ENCODE peak calls at places on chromosome X, in ten cellular contexts. One of them, this sample, is unnamed. For H3K27me3 and H3K4me1, the result is how much of the 10 kb centered on the place peaks cover.

GRCh38 chrX:54248309-54248708 is 65.3 kb upstream of the FAM120C start:
- DNase-seq in GM23338: peak
- DNase-seq in small intestine: peak
- DNase-seq in psoas muscle: no peak
- DNase-seq in ascending aorta: no peak
- DNase-seq in MM.1S: peak
- DNase-seq in heart right ventricle: no peak
- DNase-seq in DND-41: no peak
- DNase-seq in right cardiac atrium: no peak
- DNase-seq in tibial artery: no peak
- DNase-seq in this sample: no peak

GRCh38 chrX:47191331-47191730 is 2.3 kb upstream of the UBA1 start:
- DNase-seq in GM23338: peak
- DNase-seq in small intestine: peak
- DNase-seq in psoas muscle: no peak
- DNase-seq in ascending aorta: no peak
- DNase-seq in MM.1S: peak
- DNase-seq in heart right ventricle: no peak
- DNase-seq in DND-41: peak
- DNase-seq in right cardiac atrium: peak
- DNase-seq in tibial artery: no peak
- DNase-seq in this sample: no peak

GRCh38 chrX:74343970-74344622 is 40.1 kb downstream of the ZCCHC13 start:
- DNase-seq in GM23338: peak
- DNase-seq in small intestine: peak
- DNase-seq in psoas muscle: no peak
- DNase-seq in ascending aorta: peak
- DNase-seq in MM.1S: peak
- DNase-seq in heart right ventricle: no peak
- DNase-seq in DND-41: peak
- DNase-seq in right cardiac atrium: no peak
- DNase-seq in tibial artery: peak
- DNase-seq in this sample: no peak

GRCh38 chrX:151983186-151983585 is 8.7 kb upstream of the GABRE start:
- DNase-seq in GM23338: no peak
- DNase-seq in small intestine: peak
- DNase-seq in psoas muscle: no peak
- DNase-seq in ascending aorta: no peak
- DNase-seq in MM.1S: no peak
- DNase-seq in heart right ventricle: no peak
- DNase-seq in DND-41: no peak
- DNase-seq in right cardiac atrium: no peak
- DNase-seq in tibial artery: no peak
- DNase-seq in this sample: no peak

GRCh38 chrX:41672643-41673042 is 16.1 kb upstream of the GPR34 start:
- DNase-seq in GM23338: no peak
- DNase-seq in small intestine: no peak
- DNase-seq in psoas muscle: no peak
- DNase-seq in ascending aorta: no peak
- DNase-seq in MM.1S: no peak
- DNase-seq in heart right ventricle: no peak
- DNase-seq in DND-41: no peak
- DNase-seq in right cardiac atrium: no peak
- DNase-seq in tibial artery: no peak
- DNase-seq in this sample: no peak

GRCh38 chrX:70998402-70999027 is 67.6 kb upstream of the SLC7A3 start:
- DNase-seq in GM23338: peak
- DNase-seq in small intestine: peak
- DNase-seq in psoas muscle: no peak
- DNase-seq in ascending aorta: no peak
- DNase-seq in MM.1S: no peak
- DNase-seq in heart right ventricle: no peak
- DNase-seq in DND-41: peak
- DNase-seq in right cardiac atrium: no peak
- DNase-seq in tibial artery: no peak
- DNase-seq in this sample: peak

GRCh38 chrX:30875957-30876356 is 13.1 kb downstream of the TAB3 start:
- DNase-seq in GM23338: no peak
- DNase-seq in small intestine: no peak
- DNase-seq in psoas muscle: no peak
- DNase-seq in ascending aorta: no peak
- DNase-seq in MM.1S: no peak
- DNase-seq in heart right ventricle: no peak
- DNase-seq in DND-41: no peak
- DNase-seq in right cardiac atrium: no peak
- DNase-seq in tibial artery: no peak
- DNase-seq in this sample: no peak

GRCh38 chrX:41912922-41913321 is 10.4 kb downstream of the CASK start:
- DNase-seq in GM23338: no peak
- DNase-seq in small intestine: no peak
- DNase-seq in psoas muscle: no peak
- DNase-seq in ascending aorta: no peak
- DNase-seq in MM.1S: no peak
- DNase-seq in heart right ventricle: no peak
- DNase-seq in DND-41: no peak
- DNase-seq in right cardiac atrium: no peak
- DNase-seq in tibial artery: no peak
- DNase-seq in this sample: no peak

GRCh38 chrX:81996166-81996565 is 794.3 kb downstream of the SH3BGRL start:
- DNase-seq in GM23338: no peak
- DNase-seq in small intestine: no peak
- DNase-seq in psoas muscle: no peak
- DNase-seq in ascending aorta: no peak
- DNase-seq in MM.1S: no peak
- DNase-seq in heart right ventricle: no peak
- DNase-seq in DND-41: no peak
- DNase-seq in right cardiac atrium: no peak
- DNase-seq in tibial artery: no peak
- DNase-seq in this sample: no peak

GRCh38 chrX:103779156-103779555 is 2.5 kb downstream of the PLP1 start:
- DNase-seq in GM23338: no peak
- DNase-seq in small intestine: no peak
- DNase-seq in psoas muscle: no peak
- DNase-seq in ascending aorta: no peak
- DNase-seq in MM.1S: no peak
- DNase-seq in heart right ventricle: no peak
- DNase-seq in DND-41: no peak
- DNase-seq in right cardiac atrium: no peak
- DNase-seq in tibial artery: no peak
- DNase-seq in this sample: no peak

GRCh38 chrX:2692221-2693122 is 1.4 kb downstream of the CD99 start:
- DNase-seq in GM23338: peak
- DNase-seq in small intestine: peak
- DNase-seq in psoas muscle: peak
- DNase-seq in ascending aorta: peak
- DNase-seq in MM.1S: no peak
- DNase-seq in heart right ventricle: peak
- DNase-seq in DND-41: peak
- DNase-seq in right cardiac atrium: peak
- DNase-seq in tibial artery: peak
- DNase-seq in this sample: peak

GRCh38 chrX:105375816-105376215 is 155.3 kb upstream of the TEX13A start:
- DNase-seq in GM23338: no peak
- DNase-seq in small intestine: no peak
- DNase-seq in psoas muscle: no peak
- DNase-seq in ascending aorta: no peak
- DNase-seq in MM.1S: no peak
- DNase-seq in heart right ventricle: no peak
- DNase-seq in DND-41: no peak
- DNase-seq in right cardiac atrium: no peak
- DNase-seq in tibial artery: no peak
- DNase-seq in this sample: no peak

GRCh38 chrX:40062525-40063193 is 35.1 kb downstream of the BCOR start:
- DNase-seq in GM23338: no peak
- DNase-seq in small intestine: no peak
- DNase-seq in psoas muscle: no peak
- DNase-seq in ascending aorta: peak
- DNase-seq in MM.1S: no peak
- DNase-seq in heart right ventricle: no peak
- DNase-seq in DND-41: no peak
- DNase-seq in right cardiac atrium: no peak
- DNase-seq in tibial artery: no peak
- DNase-seq in this sample: no peak

GRCh38 chrX:147894332-147894870 is 17.3 kb upstream of the FMR1 start:
- DNase-seq in GM23338: no peak
- DNase-seq in small intestine: no peak
- DNase-seq in psoas muscle: no peak
- DNase-seq in ascending aorta: no peak
- DNase-seq in MM.1S: no peak
- DNase-seq in heart right ventricle: no peak
- DNase-seq in DND-41: no peak
- DNase-seq in right cardiac atrium: no peak
- DNase-seq in tibial artery: no peak
- DNase-seq in this sample: no peak

DNA sequence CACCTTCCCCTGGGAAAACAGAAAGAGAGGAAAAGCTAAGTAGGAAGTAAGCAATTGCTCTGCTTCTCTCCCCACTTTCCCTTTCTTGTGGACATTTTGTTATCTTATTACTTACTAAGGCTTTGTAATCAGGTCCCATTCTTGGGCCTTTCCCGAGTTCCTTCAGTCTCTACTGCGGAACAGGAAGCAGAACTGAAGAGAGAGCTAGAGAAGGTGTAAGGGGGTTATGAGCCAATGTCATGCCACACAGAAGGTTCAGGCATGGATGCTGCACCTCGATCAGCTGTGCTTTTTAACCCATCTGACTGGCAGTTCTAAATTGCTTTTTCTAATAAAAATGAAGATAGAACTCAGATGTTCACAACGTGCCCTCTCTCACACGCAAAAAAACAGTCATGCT is 83.6 kb downstream of the MID1 start:
- DNase-seq in GM23338: no peak
- DNase-seq in small intestine: peak
- DNase-seq in psoas muscle: no peak
- DNase-seq in ascending aorta: no peak
- DNase-seq in MM.1S: no peak
- DNase-seq in heart right ventricle: no peak
- DNase-seq in DND-41: no peak
- DNase-seq in right cardiac atrium: no peak
- DNase-seq in tibial artery: no peak
- DNase-seq in this sample: no peak
- H3K27me3 ChIP-seq in GM23338: under half
- H3K27me3 ChIP-seq in small intestine: under half
- H3K27me3 ChIP-seq in psoas muscle: under half
- H3K27me3 ChIP-seq in ascending aorta: under half
- H3K27me3 ChIP-seq in MM.1S: under half
- H3K27me3 ChIP-seq in heart right ventricle: under half
- H3K27me3 ChIP-seq in DND-41: under half
- H3K27me3 ChIP-seq in right cardiac atrium: under half
- H3K27me3 ChIP-seq in tibial artery: under half
- H3K27me3 ChIP-seq in this sample: under half

GRCh38 chrX:13082286-13083065 is 38.1 kb upstream of the FAM9C start:
- DNase-seq in GM23338: no peak
- DNase-seq in small intestine: no peak
- DNase-seq in psoas muscle: no peak
- DNase-seq in ascending aorta: no peak
- DNase-seq in MM.1S: no peak
- DNase-seq in heart right ventricle: no peak
- DNase-seq in DND-41: peak
- DNase-seq in right cardiac atrium: no peak
- DNase-seq in tibial artery: no peak
- DNase-seq in this sample: no peak
- H3K4me1 ChIP-seq in GM23338: under half
- H3K4me1 ChIP-seq in small intestine: under half
- H3K4me1 ChIP-seq in psoas muscle: under half
- H3K4me1 ChIP-seq in ascending aorta: under half
- H3K4me1 ChIP-seq in MM.1S: under half
- H3K4me1 ChIP-seq in heart right ventricle: under half
- H3K4me1 ChIP-seq in DND-41: half or more
- H3K4me1 ChIP-seq in right cardiac atrium: under half
- H3K4me1 ChIP-seq in tibial artery: under half
- H3K4me1 ChIP-seq in this sample: under half

GRCh38 chrX:14897042-14897441 is 23.8 kb downstream of the MOSPD2 start:
- DNase-seq in GM23338: no peak
- DNase-seq in small intestine: no peak
- DNase-seq in psoas muscle: no peak
- DNase-seq in ascending aorta: no peak
- DNase-seq in MM.1S: no peak
- DNase-seq in heart right ventricle: no peak
- DNase-seq in DND-41: no peak
- DNase-seq in right cardiac atrium: no peak
- DNase-seq in tibial artery: no peak
- DNase-seq in this sample: no peak
- H3K27me3 ChIP-seq in GM23338: under half
- H3K27me3 ChIP-seq in small intestine: under half
- H3K27me3 ChIP-seq in psoas muscle: under half
- H3K27me3 ChIP-seq in ascending aorta: under half
- H3K27me3 ChIP-seq in MM.1S: under half
- H3K27me3 ChIP-seq in heart right ventricle: under half
- H3K27me3 ChIP-seq in DND-41: under half
- H3K27me3 ChIP-seq in right cardiac atrium: under half
- H3K27me3 ChIP-seq in tibial artery: under half
- H3K27me3 ChIP-seq in this sample: under half

GRCh38 chrX:9530848-9531274 is 66.0 kb downstream of the TBL1X start:
- DNase-seq in GM23338: peak
- DNase-seq in small intestine: peak
- DNase-seq in psoas muscle: peak
- DNase-seq in ascending aorta: peak
- DNase-seq in MM.1S: no peak
- DNase-seq in heart right ventricle: peak
- DNase-seq in DND-41: peak
- DNase-seq in right cardiac atrium: peak
- DNase-seq in tibial artery: peak
- DNase-seq in this sample: peak
- H3K4me1 ChIP-seq in GM23338: under half
- H3K4me1 ChIP-seq in small intestine: under half
- H3K4me1 ChIP-seq in psoas muscle: under half
- H3K4me1 ChIP-seq in ascending aorta: under half
- H3K4me1 ChIP-seq in MM.1S: under half
- H3K4me1 ChIP-seq in heart right ventricle: under half
- H3K4me1 ChIP-seq in DND-41: under half
- H3K4me1 ChIP-seq in right cardiac atrium: under half
- H3K4me1 ChIP-seq in tibial artery: under half
- H3K4me1 ChIP-seq in this sample: under half

GRCh38 chrX:112669834-112670233 is 9.9 kb downstream of the LHFPL1 start:
- DNase-seq in GM23338: no peak
- DNase-seq in small intestine: no peak
- DNase-seq in psoas muscle: no peak
- DNase-seq in ascending aorta: no peak
- DNase-seq in MM.1S: no peak
- DNase-seq in heart right ventricle: no peak
- DNase-seq in DND-41: no peak
- DNase-seq in right cardiac atrium: no peak
- DNase-seq in tibial artery: no peak
- DNase-seq in this sample: no peak
- H3K27me3 ChIP-seq in GM23338: under half
- H3K27me3 ChIP-seq in small intestine: under half
- H3K27me3 ChIP-seq in psoas muscle: under half
- H3K27me3 ChIP-seq in ascending aorta: under half
- H3K27me3 ChIP-seq in MM.1S: under half
- H3K27me3 ChIP-seq in heart right ventricle: under half
- H3K27me3 ChIP-seq in DND-41: under half
- H3K27me3 ChIP-seq in right cardiac atrium: under half
- H3K27me3 ChIP-seq in tibial artery: under half
- H3K27me3 ChIP-seq in this sample: under half

DNA sequence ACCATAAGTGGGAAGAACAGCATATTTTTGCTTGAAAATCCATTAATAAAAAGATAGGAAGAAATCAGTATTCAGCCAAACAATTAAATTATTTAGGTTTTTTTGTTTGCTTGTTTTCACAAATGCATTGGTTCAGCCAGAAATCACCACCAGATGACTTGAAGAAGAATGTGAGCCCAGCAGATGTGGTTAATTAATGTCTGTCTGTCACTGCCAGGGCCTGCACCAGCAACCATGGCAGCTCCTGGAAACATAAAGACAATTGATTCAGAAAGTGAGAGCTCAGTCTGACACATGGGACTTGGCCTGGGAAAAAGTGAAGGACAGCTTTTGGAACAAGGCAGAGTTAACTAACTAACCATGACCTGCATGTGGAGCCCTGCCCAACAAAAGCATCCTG is 74.0 kb downstream of the MAOB start:
- DNase-seq in GM23338: no peak
- DNase-seq in small intestine: no peak
- DNase-seq in psoas muscle: no peak
- DNase-seq in ascending aorta: no peak
- DNase-seq in MM.1S: no peak
- DNase-seq in heart right ventricle: no peak
- DNase-seq in DND-41: no peak
- DNase-seq in right cardiac atrium: no peak
- DNase-seq in tibial artery: no peak
- DNase-seq in this sample: no peak
- H3K4me1 ChIP-seq in GM23338: under half
- H3K4me1 ChIP-seq in small intestine: under half
- H3K4me1 ChIP-seq in psoas muscle: under half
- H3K4me1 ChIP-seq in ascending aorta: under half
- H3K4me1 ChIP-seq in MM.1S: under half
- H3K4me1 ChIP-seq in heart right ventricle: under half
- H3K4me1 ChIP-seq in DND-41: under half
- H3K4me1 ChIP-seq in right cardiac atrium: under half
- H3K4me1 ChIP-seq in tibial artery: under half
- H3K4me1 ChIP-seq in this sample: under half

This sample was measured in uterus.